ENCODE peak calls at places on chromosomes 6 and 20, in ten cellular contexts. S is foreskin fibroblast; N is psoas muscle; X is lower lobe of right lung; P is naive thymus-derived CD4-positive, alpha-beta T cell; Q is lower leg skin; A is astrocyte of the spinal cord; T is colonic mucosa; Y is tibial artery; O is AG04450. G is an unnamed sample.

GRCh38 chr6:81808834-81809598 is 56.5 kb upstream of the TENT5A start:
- DNase-seq in A (no peak), N (no peak), X (no peak), P (no peak), T (no peak), Y (no peak), Q (no peak), S (no peak), O (no peak), G (no peak)

GRCh38 chr6:169589293-169589692 is 112.5 kb downstream of the WDR27 start:
- DNase-seq in S (no peak), T (peak), Y (no peak), O (no peak), N (no peak), P (peak), X (no peak), Q (no peak), A (peak), G (no peak)

GRCh38 chr6:2688416-2689064 is 62.2 kb downstream of the MYLK4 start:
- DNase-seq in P (no peak), T (no peak), S (peak), X (no peak), Q (no peak), N (no peak), A (peak), Y (no peak), O (peak), G (peak)

GRCh38 chr6:104187616-104188015 is 672.1 kb downstream of the HACE1 start:
- DNase-seq in N (no peak), P (no peak), Y (no peak), S (no peak), Q (no peak), T (no peak), A (no peak), O (no peak), X (no peak), G (no peak)

GRCh38 chr20:64157878-64158277 is 6.4 kb upstream of the MYT1 start:
- DNase-seq in T (no peak), O (no peak), S (no peak), N (no peak), Y (no peak), Q (no peak), A (no peak), P (no peak), X (peak), G (no peak)

GRCh38 chr6:43803783-43804549 is 34.0 kb downstream of the VEGFA start:
- DNase-seq in Y (no peak), P (no peak), T (peak), O (no peak), S (peak), X (no peak), Q (no peak), N (no peak), A (no peak), G (no peak)

GRCh38 chr6:21500314-21500713 is 93.2 kb upstream of the SOX4 start:
- DNase-seq in P (no peak), X (no peak), S (no peak), Q (no peak), T (no peak), A (no peak), Y (no peak), O (no peak), N (no peak), G (no peak)

GRCh38 chr20:431012-431904 is 23.2 kb downstream of the RBCK1 start:
- DNase-seq in S (peak), P (peak), T (peak), Y (peak), N (peak), O (peak), Q (no peak), A (peak), X (no peak), G (peak)

GRCh38 chr6:111982681-111983080 is 71.2 kb upstream of the CCN6 start:
- DNase-seq in X (no peak), Y (no peak), N (no peak), P (no peak), O (no peak), S (no peak), T (no peak), Q (peak), A (no peak), G (no peak)

GRCh38 chr6:150471276-150471675 is 102.5 kb downstream of the IYD start:
- DNase-seq in T (no peak), A (no peak), Q (no peak), S (no peak), Y (no peak), O (no peak), X (no peak), P (no peak), N (no peak), G (no peak)

GRCh38 chr20:992801-993535 is 9.1 kb downstream of the RSPO4 start:
- DNase-seq in T (no peak), O (no peak), P (no peak), X (peak), N (peak), Y (no peak), A (no peak), Q (no peak), S (no peak), G (no peak)

GRCh38 chr20:50487397-50487796 is 22.8 kb upstream of the PTPN1 start:
- DNase-seq in S (no peak), O (no peak), A (no peak), X (no peak), N (no peak), P (no peak), Y (no peak), Q (no peak), T (no peak), G (no peak)

GRCh38 chr6:22147983-22148797 is 148.6 kb downstream of the PRL start:
- DNase-seq in A (peak), N (no peak), X (peak), T (peak), Y (no peak), O (peak), S (peak), P (peak), Q (no peak), G (peak)

GRCh38 chr20:9551808-9552550 is 37.6 kb downstream of the LAMP5 start:
- DNase-seq in P (no peak), N (no peak), A (no peak), S (no peak), T (no peak), O (no peak), X (no peak), Y (no peak), Q (no peak), G (no peak)

GRCh38 chr6:17679726-17680125 is 27.0 kb downstream of the NUP153 start:
- DNase-seq in N (no peak), S (no peak), X (no peak), Y (no peak), P (no peak), T (no peak), Q (no peak), O (no peak), A (no peak), G (no peak)

GRCh38 chr20:3651204-3651970 is 11.8 kb downstream of the GFRA4 start:
- DNase-seq in N (no peak), A (no peak), Q (no peak), Y (no peak), T (no peak), P (no peak), O (no peak), S (no peak), X (no peak), G (no peak)

GRCh38 chr6:11700118-11700718 is 78.4 kb downstream of the ADTRP start:
- DNase-seq in X (no peak), Q (no peak), A (peak), T (no peak), S (peak), P (peak), Y (no peak), N (no peak), O (no peak), G (no peak)

GRCh38 chr6:151058021-151058733 is 181.6 kb upstream of the AKAP12 start:
- DNase-seq in Q (no peak), T (peak), S (peak), X (no peak), Y (no peak), O (no peak), P (no peak), A (peak), N (no peak), G (no peak)

GRCh38 chr6:8579372-8579771 is 144.0 kb upstream of the SLC35B3 start:
- DNase-seq in T (no peak), O (no peak), Y (no peak), X (no peak), S (peak), Q (no peak), P (no peak), A (no peak), N (no peak), G (no peak)

GRCh38 chr20:24912397-24913075 is 36.5 kb upstream of the CST7 start:
- DNase-seq in Q (no peak), Y (no peak), S (no peak), P (no peak), O (no peak), A (no peak), T (peak), X (no peak), N (no peak), G (no peak)

GRCh38 chr6:16273266-16273665 is 34.9 kb downstream of the GMPR start:
- DNase-seq in Q (no peak), T (no peak), P (no peak), X (no peak), A (peak), O (peak), Y (no peak), S (peak), N (no peak), G (peak)

GRCh38 chr6:169247991-169248390 is 5.7 kb downstream of the THBS2 start:
- DNase-seq in X (no peak), P (no peak), Q (no peak), A (no peak), S (no peak), N (no peak), O (no peak), T (no peak), Y (no peak), G (no peak)

GRCh38 chr6:73079611-73079955 is 145.7 kb downstream of the KHDC1L start:
- DNase-seq in A (peak), Q (no peak), T (no peak), Y (no peak), P (no peak), O (peak), S (peak), N (no peak), X (no peak), G (no peak)

GRCh38 chr6:168152306-168152963 is 73.4 kb upstream of the FRMD1 start:
- DNase-seq in Q (no peak), A (no peak), S (no peak), Y (no peak), T (peak), P (no peak), O (no peak), N (no peak), X (no peak), G (no peak)

GRCh38 chr6:13089296-13089994 is 238.9 kb downstream of the TBC1D7 start:
- DNase-seq in P (no peak), S (peak), Y (no peak), A (no peak), T (no peak), Q (no peak), X (no peak), O (no peak), N (no peak), G (peak)

GRCh38 chr6:11251553-11252358 is 19.3 kb upstream of the NEDD9 start:
- DNase-seq in T (peak), Y (peak), N (no peak), A (peak), O (no peak), Q (peak), P (no peak), X (no peak), S (peak), G (peak)

GRCh38 chr20:63475209-63475608 is 2.8 kb upstream of the KCNQ2 start:
- DNase-seq in P (no peak), N (no peak), T (no peak), Y (no peak), X (no peak), Q (no peak), A (peak), O (no peak), S (peak), G (no peak)

GRCh38 chr20:48703107-48703506 is 124.7 kb downstream of the PREX1 start:
- DNase-seq in A (no peak), T (no peak), P (no peak), N (peak), Q (no peak), S (no peak), Y (peak), X (no peak), O (no peak), G (no peak)

GRCh38 chr6:96162711-96163120 is 146.9 kb downstream of the FUT9 start:
- DNase-seq in S (no peak), O (no peak), Y (no peak), T (no peak), X (no peak), N (no peak), A (no peak), Q (no peak), P (no peak), G (no peak)

GRCh38 chr20:59945175-59945574 is 5.0 kb downstream of the FAM217B start:
- DNase-seq in S (no peak), A (no peak), X (no peak), N (no peak), P (no peak), Y (no peak), T (no peak), O (no peak), Q (no peak), G (no peak)

GRCh38 chr6:113774122-113774835 is 82.9 kb upstream of the MARCKS start:
- DNase-seq in X (no peak), A (peak), Q (no peak), P (no peak), T (no peak), N (no peak), S (peak), Y (no peak), O (peak), G (peak)

GRCh38 chr6:106520711-106521367 is 108.5 kb downstream of the RTN4IP1 start:
- DNase-seq in P (peak), S (no peak), O (no peak), Y (no peak), Q (no peak), N (no peak), T (peak), X (peak), A (no peak), G (no peak)

GRCh38 chr6:133590814-133591213 is 298.1 kb upstream of the TCF21 start:
- DNase-seq in Q (no peak), Y (no peak), T (no peak), P (no peak), N (no peak), S (peak), A (no peak), O (no peak), X (no peak), G (peak)

GRCh38 chr20:32448306-32449056 is 90.3 kb downstream of the ASXL1 start:
- DNase-seq in O (no peak), P (no peak), A (no peak), Q (no peak), S (peak), N (no peak), X (no peak), Y (no peak), T (no peak), G (no peak)

GRCh38 chr20:63968928-63969760 is 586 bp downstream of the ZNF512B start:
- DNase-seq in Q (no peak), T (no peak), S (peak), P (peak), Y (peak), A (no peak), N (peak), O (no peak), X (no peak), G (no peak)

GRCh38 chr6:14567031-14567430 is 449.5 kb downstream of the CD83 start:
- DNase-seq in N (no peak), P (no peak), T (no peak), X (no peak), Y (no peak), O (no peak), S (no peak), A (no peak), Q (no peak), G (no peak)

GRCh38 chr6:71289039-71289801 is 609 bp downstream of the OGFRL1 start:
- DNase-seq in S (peak), Y (peak), N (peak), P (peak), Q (no peak), O (no peak), A (peak), T (peak), X (peak), G (no peak)

GRCh38 chr20:59771506-59772372 is 161.7 kb downstream of the SYCP2 start:
- DNase-seq in S (no peak), X (no peak), P (no peak), O (no peak), Y (peak), Q (no peak), N (no peak), T (no peak), A (no peak), G (no peak)

DNA sequence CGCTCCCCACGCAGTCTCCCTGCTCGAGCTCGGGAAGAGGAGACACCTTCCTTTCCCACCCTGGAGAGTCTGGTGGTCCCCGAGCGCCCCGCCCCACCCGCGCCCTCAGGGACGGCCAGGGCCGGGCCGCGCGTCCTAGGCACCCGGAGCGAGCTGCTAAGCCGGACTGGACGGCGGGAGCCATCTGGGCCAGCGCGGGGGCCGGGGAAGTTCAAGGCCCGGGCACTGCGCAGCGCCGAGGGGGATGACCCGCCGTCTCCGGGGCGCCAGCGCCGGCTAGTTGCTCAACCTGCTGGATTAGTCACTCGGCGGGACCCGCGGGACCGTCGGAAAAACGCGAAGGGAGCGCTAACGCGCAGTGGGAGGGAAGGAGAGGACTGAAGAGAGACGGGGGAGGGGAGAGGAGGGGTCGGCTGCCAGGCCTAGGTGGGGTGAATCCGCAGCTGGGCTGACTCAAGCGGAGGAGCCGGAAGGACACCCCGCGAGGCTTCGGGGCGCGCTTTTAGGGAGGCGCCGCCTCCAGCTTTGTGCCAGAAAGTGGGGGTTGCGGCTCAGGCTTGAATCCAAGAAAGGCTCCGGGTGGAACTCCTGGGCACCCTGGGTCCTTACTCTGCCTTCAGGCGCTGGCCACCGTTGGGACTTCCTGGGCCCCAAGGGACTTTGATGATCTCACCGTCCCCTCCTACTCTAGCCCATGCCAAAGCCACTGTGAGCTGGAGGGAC is 75.7 kb upstream of the FOXP4 start:
- DNase-seq in N (peak), T (no peak), S (peak), Y (peak), O (no peak), Q (no peak), P (no peak), A (peak), X (peak), G (no peak)
- H3K4me3 ChIP-seq in N (peak), T (peak), S (no peak), Y (peak), O (peak), Q (no peak), P (no peak), A (no peak), X (peak), G (peak)

DNA sequence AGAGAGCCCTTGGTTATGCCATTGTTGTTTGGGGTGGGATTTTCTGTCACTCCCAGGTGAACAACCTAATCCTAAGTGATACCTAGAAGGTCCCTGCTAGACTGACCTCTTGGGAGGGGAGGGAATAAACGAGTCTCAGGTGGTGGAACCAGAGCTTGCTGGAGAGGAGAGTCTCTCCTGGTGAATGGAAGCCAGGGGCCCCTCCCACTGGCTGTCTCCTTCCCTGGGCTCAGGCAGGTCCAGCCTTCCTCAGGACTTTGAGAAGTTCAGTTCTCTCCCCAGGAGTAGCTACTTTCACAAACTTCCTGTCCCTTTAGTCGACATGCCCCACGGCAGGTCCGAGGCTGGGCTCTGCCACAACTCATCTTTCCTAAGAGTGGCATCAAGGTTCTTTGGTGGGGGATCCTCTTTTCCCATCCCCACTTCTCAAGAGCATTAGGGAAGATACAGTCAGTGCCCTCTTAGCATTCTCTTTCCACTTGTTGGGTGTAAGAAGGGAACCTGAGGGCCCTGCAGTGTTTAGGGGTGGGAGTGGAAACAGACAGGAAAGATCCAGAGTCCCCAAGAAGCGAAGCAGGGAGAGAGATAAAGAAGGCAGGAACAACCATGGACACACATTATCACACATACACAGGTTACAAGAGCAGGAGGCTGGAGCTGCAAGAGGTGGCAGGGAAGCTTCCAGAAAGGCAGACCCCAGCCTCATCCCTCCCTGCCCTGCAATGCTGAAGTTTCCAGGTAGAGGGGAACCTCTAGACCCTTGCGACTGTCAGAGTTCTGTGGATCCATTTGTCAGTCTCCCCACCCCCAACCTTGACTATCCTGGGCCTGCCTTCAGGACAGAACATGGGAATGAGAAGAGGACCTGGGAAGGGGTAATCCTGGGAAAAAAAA is 900 bp upstream of the GLP1R start:
- DNase-seq in Q (no peak), S (no peak), O (no peak), P (no peak), A (no peak), T (no peak), Y (no peak), X (no peak), N (no peak), G (no peak)
- H3K4me3 ChIP-seq in Q (no peak), S (no peak), O (no peak), P (no peak), A (no peak), T (no peak), Y (no peak), X (peak), N (no peak), G (no peak)

DNA sequence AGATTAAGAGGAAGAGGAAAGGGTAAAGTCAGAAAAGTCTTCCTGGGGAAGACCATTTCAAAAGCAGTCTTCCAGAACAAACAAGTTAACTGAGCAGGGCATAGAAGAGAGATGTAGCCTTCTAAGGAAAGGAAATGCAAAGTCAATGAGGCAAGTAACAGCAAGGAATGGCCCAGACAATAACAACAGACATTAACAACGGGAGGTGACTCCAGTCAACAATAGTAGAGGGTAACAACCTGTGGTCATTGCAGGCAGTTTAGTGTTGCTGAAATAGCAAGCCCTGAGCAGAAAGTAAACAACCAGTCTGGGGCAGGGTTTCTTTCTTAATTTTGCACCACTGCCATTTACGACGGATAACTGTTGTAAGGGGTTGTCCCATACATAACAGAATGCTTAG is 2.1 kb downstream of the MDN1 start:
- DNase-seq in S (no peak), T (no peak), P (no peak), A (no peak), O (no peak), X (no peak), Q (no peak), N (no peak), Y (no peak), G (no peak)
- H3K4me3 ChIP-seq in S (peak), T (no peak), P (no peak), A (no peak), O (no peak), X (no peak), Q (no peak), N (peak), Y (no peak), G (no peak)

GRCh38 chr6:63449714-63450113 is 122.6 kb upstream of the LOC128125822 start:
- DNase-seq in Y (no peak), P (no peak), T (no peak), N (no peak), X (no peak), S (no peak), Q (no peak), O (no peak), A (no peak), G (no peak)
- H3K4me3 ChIP-seq in Y (no peak), P (no peak), T (no peak), N (no peak), X (no peak), S (no peak), Q (no peak), O (no peak), A (no peak), G (no peak)

GRCh38 chr6:36319834-36320233 is 16.9 kb downstream of the BNIP5 start:
- DNase-seq in N (no peak), P (no peak), X (no peak), S (no peak), O (no peak), A (no peak), Q (no peak), T (peak), Y (no peak), G (no peak)
- H3K4me3 ChIP-seq in N (no peak), P (no peak), X (no peak), S (no peak), O (no peak), A (no peak), Q (no peak), T (no peak), Y (no peak), G (no peak)

G was measured in skeletal muscle cell.